ENCODE peak calls at places on chromosome 1, in four cellular contexts. R is HepG2, U is K562, L is GM12878. Q is an unnamed sample. For H3K27me3, the result is how much of the 10 kb centered on the place peaks cover.

GRCh38 chr1:202252271-202252670 is 58.7 kb downstream of the LGR6 start:
- DNase-seq in R (no peak), U (no peak), L (no peak), Q (no peak)

GRCh38 chr1:54227091-54227602 is 27.2 kb downstream of the MRPL37 start:
- DNase-seq in R (peak), U (no peak), L (no peak), Q (no peak)

GRCh38 chr1:157622471-157622870 is 24.6 kb upstream of the FCRL4 start:
- DNase-seq in R (no peak), U (no peak), L (no peak), Q (no peak)

GRCh38 chr1:33738976-33739375 is 124.9 kb upstream of the HMGB4 start:
- DNase-seq in R (no peak), U (no peak), L (no peak), Q (no peak)

GRCh38 chr1:114299331-114300005 is 145.8 kb upstream of the SYT6 start:
- DNase-seq in R (no peak), U (no peak), L (no peak), Q (no peak)

GRCh38 chr1:180934563-180934962 is 21.9 kb downstream of the KIAA1614 start:
- DNase-seq in R (no peak), U (no peak), L (peak), Q (no peak)

GRCh38 chr1:152473887-152474537 is 36.6 kb upstream of the LCE5A start:
- DNase-seq in R (no peak), U (no peak), L (no peak), Q (no peak)

GRCh38 chr1:113941245-113941559 is 12.1 kb downstream of the HIPK1 start:
- DNase-seq in R (no peak), U (no peak), L (no peak), Q (no peak)

GRCh38 chr1:154418062-154418897 is 13.1 kb downstream of the IL6R start:
- DNase-seq in R (peak), U (peak), L (no peak), Q (peak)

GRCh38 chr1:90721210-90722194 is 4.4 kb upstream of the BARHL2 start:
- DNase-seq in R (peak), U (peak), L (no peak), Q (peak)

GRCh38 chr1:38045431-38046332 is 911 bp downstream of the POU3F1 start:
- DNase-seq in R (no peak), U (no peak), L (no peak), Q (no peak)

GRCh38 chr1:184315254-184315653 is 71.6 kb upstream of the C1orf21 start:
- DNase-seq in R (no peak), U (no peak), L (no peak), Q (no peak)

GRCh38 chr1:158180741-158181576 is at the start of gene CD1D:
- DNase-seq in R (no peak), U (no peak), L (no peak), Q (no peak)

GRCh38 chr1:28518745-28519341 is 13.0 kb downstream of the RCC1 start:
- DNase-seq in R (peak), U (peak), L (no peak), Q (no peak)

GRCh38 chr1:214632091-214632490 is 29.1 kb downstream of the CENPF start:
- DNase-seq in R (no peak), U (no peak), L (no peak), Q (no peak)

GRCh38 chr1:201732351-201732750 is 96.6 kb upstream of the IPO9 start:
- DNase-seq in R (no peak), U (no peak), L (no peak), Q (no peak)

GRCh38 chr1:100164226-100164625 is 13.8 kb downstream of the LRRC39 start:
- DNase-seq in R (no peak), U (no peak), L (no peak), Q (no peak)

GRCh38 chr1:2331200-2331544 is 60.2 kb downstream of the MORN1 start:
- DNase-seq in R (no peak), U (no peak), L (no peak), Q (no peak)

GRCh38 chr1:186188004-186188539 is 187.0 kb downstream of the TPR start:
- DNase-seq in R (no peak), U (no peak), L (no peak), Q (peak)

GRCh38 chr1:205360166-205360565 is 3.4 kb upstream of the KLHDC8A start:
- DNase-seq in R (no peak), U (no peak), L (no peak), Q (no peak)

GRCh38 chr1:229643996-229644748 is 18.1 kb downstream of the URB2 start:
- DNase-seq in R (no peak), U (no peak), L (no peak), Q (no peak)

GRCh38 chr1:151728151-151728711 is 6.9 kb downstream of the RIIAD1 start:
- DNase-seq in R (no peak), U (no peak), L (no peak), Q (no peak)

GRCh38 chr1:96370752-96371151 is 350.8 kb upstream of the PTBP2 start:
- DNase-seq in R (no peak), U (no peak), L (no peak), Q (peak)

GRCh38 chr1:39876136-39876535 is 7.2 kb downstream of the TRIT1 start:
- DNase-seq in R (no peak), U (no peak), L (no peak), Q (no peak)

GRCh38 chr1:102790997-102791396 is 317.3 kb downstream of the COL11A1 start:
- DNase-seq in R (no peak), U (no peak), L (no peak), Q (no peak)

GRCh38 chr1:226810681-226811080 is 59.7 kb upstream of the PSEN2 start:
- DNase-seq in R (no peak), U (no peak), L (no peak), Q (no peak)

GRCh38 chr1:116697892-116698595 is 30.5 kb upstream of the IGSF3 start:
- DNase-seq in R (no peak), U (no peak), L (no peak), Q (no peak)

GRCh38 chr1:89706700-89707012 is 73.7 kb downstream of the LRRC8C start:
- DNase-seq in R (no peak), U (no peak), L (no peak), Q (no peak)

GRCh38 chr1:175195281-175195680 is 2.7 kb upstream of the KIAA0040 start:
- DNase-seq in R (no peak), U (no peak), L (no peak), Q (no peak)

GRCh38 chr1:28232558-28233263 is at the start of gene DNAJC8:
- DNase-seq in R (peak), U (peak), L (no peak), Q (peak)

GRCh38 chr1:154304664-154305337 is 16.1 kb upstream of the AQP10 start:
- DNase-seq in R (peak), U (peak), L (no peak), Q (no peak)

GRCh38 chr1:106534612-106535011 is 521.9 kb upstream of the PRMT6 start:
- DNase-seq in R (no peak), U (no peak), L (no peak), Q (no peak)

GRCh38 chr1:184387069-184387870 is 441 bp downstream of the C1orf21 start:
- DNase-seq in R (no peak), U (no peak), L (no peak), Q (peak)

GRCh38 chr1:98398649-98399048 is 262.9 kb upstream of the SNX7 start:
- DNase-seq in R (no peak), U (no peak), L (no peak), Q (no peak)

DNA sequence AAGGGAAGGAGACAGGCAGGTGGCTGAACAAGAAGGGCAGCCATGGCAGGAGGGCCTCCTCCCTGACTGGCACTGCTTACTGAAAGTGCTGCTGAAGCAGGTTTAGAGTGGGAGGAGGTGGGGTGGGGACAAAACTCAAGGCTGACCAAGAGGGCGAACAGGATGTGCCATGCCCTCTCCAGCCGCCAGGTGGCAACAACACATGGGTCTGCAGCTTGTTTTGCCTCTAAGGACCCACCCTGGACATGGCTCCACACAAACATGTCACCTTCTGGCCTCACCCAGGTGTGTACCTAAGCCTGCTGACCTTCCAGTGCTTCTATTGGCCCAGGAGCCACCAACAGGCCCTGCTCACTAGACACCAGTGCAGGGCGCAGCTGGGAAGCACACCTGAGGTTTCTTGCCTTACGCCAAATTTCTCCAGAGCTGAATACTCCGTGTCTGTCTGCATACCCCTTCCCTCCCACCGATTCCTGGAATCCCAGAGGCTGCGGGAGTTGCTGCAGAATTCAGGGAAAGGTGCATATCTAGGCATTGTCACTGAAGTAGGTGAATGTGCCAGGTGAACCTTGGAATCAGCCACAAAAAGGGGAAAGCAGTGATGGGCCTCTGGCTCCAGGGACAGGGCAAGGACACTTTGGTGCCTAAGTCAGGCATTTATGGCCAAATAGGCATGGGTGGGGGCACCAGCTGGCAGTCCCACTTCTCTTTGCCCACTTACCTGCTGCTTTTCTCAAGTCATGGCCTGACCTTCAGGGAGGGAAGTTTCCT is 5.3 kb downstream of the PSRC1 start:
- DNase-seq in R (peak), U (peak), L (peak), Q (peak)
- H3K9ac ChIP-seq in R (peak), U (peak), L (no peak), Q (no peak)

GRCh38 chr1:207151920-207152319 is 47.9 kb downstream of the C4BPA start:
- DNase-seq in R (no peak), U (no peak), L (no peak), Q (no peak)
- TF ChIP-seq MYC in R (no peak), U (no peak), L (no peak), Q (no peak)

GRCh38 chr1:917076-917459 is 6.7 kb upstream of the SAMD11 start:
- DNase-seq in R (no peak), U (no peak), L (no peak), Q (no peak)

GRCh38 chr1:918843-919242 is 4.9 kb upstream of the SAMD11 start:
- DNase-seq in R (no peak), U (no peak), L (no peak), Q (no peak)

GRCh38 chr1:919271-919872 is 4.4 kb upstream of the SAMD11 start:
- DNase-seq in R (no peak), U (no peak), L (no peak), Q (no peak)

GRCh38 chr1:917466-918091 is 6.1 kb upstream of the SAMD11 start:
- DNase-seq in R (no peak), U (no peak), L (no peak), Q (no peak)

GRCh38 chr1:918353-918752 is 5.4 kb upstream of the SAMD11 start:
- DNase-seq in R (no peak), U (no peak), L (no peak), Q (no peak)
- H3K27me3 ChIP-seq in R (half or more), U (under half), L (under half), Q (under half)

GRCh38 chr1:218494000-218494399 is 148.9 kb downstream of the TGFB2 start:
- DNase-seq in R (no peak), U (no peak), L (no peak), Q (no peak)

GRCh38 chr1:218492840-218493239 is 147.7 kb downstream of the TGFB2 start:
- DNase-seq in R (no peak), U (no peak), L (no peak), Q (no peak)

GRCh38 chr1:218495931-218496330 is 150.8 kb downstream of the TGFB2 start:
- DNase-seq in R (no peak), U (no peak), L (no peak), Q (no peak)

GRCh38 chr1:218496561-218496960 is 151.4 kb downstream of the TGFB2 start:
- DNase-seq in R (peak), U (no peak), L (no peak), Q (peak)

DNA sequence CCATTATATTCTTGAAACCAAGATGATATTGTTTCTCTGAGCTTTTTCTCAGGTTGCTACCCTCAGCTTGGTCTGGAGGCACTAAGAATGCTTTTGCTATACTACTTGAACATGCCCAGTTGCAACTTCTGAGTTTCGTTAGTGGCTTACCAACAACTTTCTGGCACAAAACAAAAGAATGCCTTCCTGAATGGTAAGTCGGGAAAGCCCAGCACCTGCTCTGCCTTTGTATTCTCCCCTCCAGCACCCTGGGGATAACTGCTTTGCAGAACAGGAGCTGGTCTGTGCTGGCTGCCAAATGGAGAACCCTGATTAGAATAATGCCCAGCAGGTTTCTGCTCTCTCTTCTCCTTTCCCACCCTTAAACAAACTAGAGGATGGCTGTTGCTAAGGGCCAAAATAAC is 149.3 kb downstream of the TGFB2 start:
- DNase-seq in R (no peak), U (no peak), L (no peak), Q (no peak)
- H3K9ac ChIP-seq in R (no peak), U (no peak), L (no peak), Q (no peak)

GRCh38 chr1:199297174-199297573 is 658.3 kb downstream of the PTPRC start:
- DNase-seq in R (no peak), U (no peak), L (no peak), Q (no peak)

GRCh38 chr1:199298825-199299224 is 660.0 kb downstream of the PTPRC start:
- DNase-seq in R (no peak), U (no peak), L (no peak), Q (no peak)

GRCh38 chr1:199297901-199298300 is 659.1 kb downstream of the PTPRC start:
- DNase-seq in R (no peak), U (no peak), L (no peak), Q (peak)

GRCh38 chr1:199292873-199293272 is 654.0 kb downstream of the PTPRC start:
- DNase-seq in R (no peak), U (no peak), L (no peak), Q (no peak)

DNA sequence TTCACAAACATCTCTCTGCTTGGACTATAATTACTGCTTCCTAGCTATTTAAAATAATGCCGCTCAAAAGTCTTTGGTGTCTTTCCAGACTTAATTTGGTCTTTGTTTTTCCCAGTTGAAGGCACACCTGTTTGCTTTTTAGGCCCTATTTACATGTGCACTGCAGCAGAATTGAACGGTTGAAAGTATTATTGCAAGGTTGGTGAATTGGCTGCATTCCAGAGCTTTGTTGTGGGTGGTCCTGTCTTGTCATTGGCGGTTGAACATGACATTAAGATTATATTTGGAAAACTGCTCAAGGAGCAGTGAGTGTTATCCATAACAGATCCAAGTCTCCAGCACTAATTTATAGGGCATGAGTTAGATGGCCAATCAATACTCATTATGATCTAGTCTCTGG is 656.3 kb downstream of the PTPRC start:
- DNase-seq in R (no peak), U (no peak), L (no peak), Q (no peak)
- TF ChIP-seq MYC in R (no peak), U (no peak), L (no peak), Q (no peak)

GRCh38 chr1:240074422-240074821 is 17.3 kb upstream of the FMN2 start:
- DNase-seq in R (no peak), U (no peak), L (no peak), Q (no peak)

GRCh38 chr1:240070188-240070587 is 21.5 kb upstream of the FMN2 start:
- DNase-seq in R (no peak), U (no peak), L (no peak), Q (no peak)

DNA sequence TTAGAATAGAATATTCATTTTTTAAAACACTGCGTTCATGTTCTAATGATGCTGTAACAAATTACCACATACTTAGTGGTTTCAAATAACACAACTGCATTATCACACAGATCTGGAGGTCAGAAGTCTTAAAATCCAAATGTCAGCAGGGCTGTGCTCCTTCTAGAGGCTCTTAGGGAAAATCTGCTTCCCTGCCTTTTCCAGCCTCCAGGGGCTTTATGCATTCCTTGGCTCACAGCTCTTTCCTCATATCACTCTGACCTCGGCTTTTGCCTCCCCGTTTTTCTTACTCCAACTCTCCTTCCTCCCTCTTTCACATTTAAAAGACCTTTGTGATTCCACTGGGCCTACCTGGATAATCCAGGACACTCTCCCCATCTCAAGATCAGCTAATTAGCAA is 18.6 kb upstream of the FMN2 start:
- DNase-seq in R (no peak), U (no peak), L (no peak), Q (no peak)
- H3K27me3 ChIP-seq in R (under half), U (under half), L (under half), Q (under half)

GRCh38 chr1:220748091-220748934 is at the start of gene MTARC2:
- DNase-seq in R (peak), U (no peak), L (no peak), Q (peak)
- H3K9ac ChIP-seq in R (peak), U (no peak), L (no peak), Q (peak)

GRCh38 chr1:43367026-43367903 is 546 bp downstream of the ELOVL1 start:
- DNase-seq in R (no peak), U (peak), L (no peak), Q (peak)

GRCh38 chr1:43365678-43366077 is 2.1 kb downstream of the ELOVL1 start:
- DNase-seq in R (no peak), U (no peak), L (no peak), Q (no peak)

GRCh38 chr1:43367904-43368645 is at the start of gene ELOVL1:
- DNase-seq in R (peak), U (peak), L (peak), Q (peak)

GRCh38 chr1:43366601-43367025 is 1.2 kb downstream of the ELOVL1 start:
- DNase-seq in R (no peak), U (no peak), L (no peak), Q (no peak)

DNA sequence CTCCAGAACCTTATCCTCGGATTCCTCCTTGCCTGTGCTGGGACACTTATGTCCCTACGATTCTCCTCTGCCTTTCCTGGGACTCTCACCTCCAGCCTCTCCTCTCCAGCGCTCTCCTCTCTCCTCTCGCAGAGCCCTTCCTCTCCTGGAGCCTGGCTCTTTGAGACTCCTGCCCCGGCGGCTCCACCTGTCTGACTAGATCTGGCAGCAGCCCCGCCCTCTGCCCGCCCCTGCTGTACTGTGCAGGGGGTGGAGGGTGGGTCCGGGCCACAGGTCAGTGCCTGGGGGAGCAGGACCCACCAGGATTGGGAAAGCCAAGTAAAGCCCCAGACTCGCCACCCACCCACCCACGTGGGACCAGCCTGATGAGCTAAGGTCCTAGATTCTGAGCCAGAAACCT is 1.6 kb downstream of the ELOVL1 start:
- DNase-seq in R (no peak), U (peak), L (no peak), Q (no peak)
- TF ChIP-seq MYC in R (no peak), U (no peak), L (no peak), Q (no peak)

GRCh38 chr1:208203127-208203847 is 40.9 kb downstream of the PLXNA2 start:
- DNase-seq in R (peak), U (no peak), L (no peak), Q (peak)

GRCh38 chr1:208203848-208204609 is 40.2 kb downstream of the PLXNA2 start:
- DNase-seq in R (no peak), U (no peak), L (no peak), Q (peak)

GRCh38 chr1:208206092-208206698 is 38.0 kb downstream of the PLXNA2 start:
- DNase-seq in R (no peak), U (no peak), L (no peak), Q (no peak)

GRCh38 chr1:208204779-208205178 is 39.4 kb downstream of the PLXNA2 start:
- DNase-seq in R (no peak), U (no peak), L (no peak), Q (no peak)

GRCh38 chr1:208205216-208206013 is 38.8 kb downstream of the PLXNA2 start:
- DNase-seq in R (no peak), U (no peak), L (no peak), Q (no peak)
- H3K27me3 ChIP-seq in R (under half), U (under half), L (under half), Q (under half)